ENCODE peak calls at places on chromosomes 1 and 21, in four cellular contexts. W is Karpas-422, B is tibial nerve, P is sigmoid colon. X is an unnamed sample.

GRCh38 chr1:55061706-55062321 is 22.5 kb downstream of the PCSK9 start:
- DNase-seq in P (no peak), W (no peak), B (no peak), X (peak; percentile 80)

GRCh38 chr1:109896681-109897080 is 14.0 kb upstream of the CSF1 start:
- DNase-seq in W (no peak), B (no peak), P (no peak), X (no peak)

GRCh38 chr1:75097686-75098085 is 36.5 kb upstream of the LHX8 start:
- DNase-seq in P (no peak), W (no peak), B (no peak), X (no peak)

GRCh38 chr21:44694776-44695175 is 2.2 kb upstream of the KRTAP10-12 start:
- DNase-seq in B (no peak), W (no peak), P (no peak), X (no peak)

GRCh38 chr1:224615861-224616760 is at the start of gene CNIH3:
- DNase-seq in B (no peak), W (no peak), P (no peak), X (no peak)

GRCh38 chr1:67020304-67020703 is 33.6 kb downstream of the SLC35D1 start:
- DNase-seq in W (no peak), B (no peak), P (no peak), X (no peak)

GRCh38 chr1:226964611-226965486 is 24.8 kb downstream of the COQ8A start:
- DNase-seq in B (no peak), P (peak; percentile 58), W (no peak), X (peak; percentile 24)

GRCh38 chr1:233584376-233584775 is 29.5 kb upstream of the KCNK1 start:
- DNase-seq in W (no peak), P (no peak), B (no peak), X (no peak)

GRCh38 chr1:43441166-43441893 is 12.4 kb downstream of the HYI start:
- DNase-seq in W (no peak), P (peak; percentile 54), B (no peak), X (no peak)

GRCh38 chr1:32358435-32358834 is 3.9 kb downstream of the FAM229A start:
- DNase-seq in B (no peak), P (no peak), W (no peak), X (no peak)

GRCh38 chr1:59814180-59814900 is 409 bp upstream of the HOOK1 start:
- DNase-seq in B (no peak), P (no peak), W (no peak), X (peak; percentile 62)

GRCh38 chr1:92291372-92291999 is 7.3 kb downstream of the GLMN start:
- DNase-seq in P (no peak), W (peak; percentile 58), B (no peak), X (no peak)

GRCh38 chr1:176656257-176656995 is 193.5 kb downstream of the PAPPA2 start:
- DNase-seq in P (no peak), B (no peak), W (no peak), X (no peak)

GRCh38 chr21:38505654-38506523 is 7.6 kb upstream of the ERG start:
- DNase-seq in W (peak; percentile 76), P (no peak), B (no peak), X (no peak)

GRCh38 chr1:178028973-178029481 is 59.2 kb upstream of the SEC16B start:
- DNase-seq in B (no peak), P (no peak), W (no peak), X (no peak)

GRCh38 chr21:27734146-27734545 is 767.3 kb upstream of the ADAMTS5 start:
- DNase-seq in W (no peak), B (no peak), P (no peak), X (no peak)

GRCh38 chr1:231480008-231480407 is 48.5 kb upstream of the TSNAX start:
- DNase-seq in W (no peak), P (no peak), B (no peak), X (no peak)

GRCh38 chr1:109134423-109134822 is 20.5 kb downstream of the ELAPOR1 start:
- DNase-seq in P (no peak), W (no peak), B (no peak), X (no peak)

GRCh38 chr1:27306892-27307850 is 14.8 kb upstream of the TMEM222 start:
- DNase-seq in P (no peak), W (peak; percentile 59), B (no peak), X (no peak)

GRCh38 chr1:198171667-198172294 is 15.0 kb downstream of the NEK7 start:
- DNase-seq in W (no peak), B (no peak), P (no peak), X (no peak)

GRCh38 chr1:89758127-89758526 is 62.7 kb upstream of the LRRC8D start:
- DNase-seq in B (no peak), W (no peak), P (no peak), X (no peak)

GRCh38 chr1:221099747-221100146 is 220.5 kb downstream of the HLX start:
- DNase-seq in P (no peak), W (no peak), B (no peak), X (no peak)

GRCh38 chr1:241048558-241048957 is 308.4 kb downstream of the RGS7 start:
- DNase-seq in W (no peak), B (no peak), P (no peak), X (no peak)

GRCh38 chr1:197736689-197737088 is 38.6 kb downstream of the DENND1B start:
- DNase-seq in P (no peak), B (no peak), W (no peak), X (no peak)

GRCh38 chr1:4119516-4120220 is 219.6 kb upstream of the C1orf174 start:
- DNase-seq in W (peak; percentile 46), B (no peak), P (peak; percentile 48), X (peak; percentile 59)

GRCh38 chr21:17492415-17493168 is 20.3 kb upstream of the CXADR start:
- DNase-seq in B (no peak), W (no peak), P (no peak), X (no peak)

GRCh38 chr1:27379564-27380132 is 3.5 kb downstream of the CD164L2 start:
- DNase-seq in B (no peak), P (no peak), W (no peak), X (no peak)

GRCh38 chr21:36910581-36911307 is 55.7 kb downstream of the HLCS start:
- DNase-seq in P (no peak), B (no peak), W (no peak), X (no peak)

GRCh38 chr1:54137532-54138061 is 15.2 kb downstream of the CDCP2 start:
- DNase-seq in W (no peak), B (no peak), P (no peak), X (no peak)

GRCh38 chr1:41495171-41495948 is 10.9 kb upstream of the EDN2 start:
- DNase-seq in W (no peak), P (no peak), B (no peak), X (peak; percentile 46)

GRCh38 chr1:2920421-2921015 is 100.7 kb upstream of the ACTRT2 start:
- DNase-seq in W (no peak), P (no peak), B (no peak), X (no peak)

GRCh38 chr1:2923351-2923750 is 97.9 kb upstream of the ACTRT2 start:
- DNase-seq in B (no peak), W (no peak), P (no peak), X (no peak)

GRCh38 chr1:2919826-2920225 is 101.4 kb upstream of the ACTRT2 start:
- DNase-seq in W (no peak), B (no peak), P (no peak), X (no peak)

GRCh38 chr1:2925291-2925690 is 96.0 kb upstream of the ACTRT2 start:
- DNase-seq in P (no peak), B (no peak), W (no peak), X (no peak)

DNA sequence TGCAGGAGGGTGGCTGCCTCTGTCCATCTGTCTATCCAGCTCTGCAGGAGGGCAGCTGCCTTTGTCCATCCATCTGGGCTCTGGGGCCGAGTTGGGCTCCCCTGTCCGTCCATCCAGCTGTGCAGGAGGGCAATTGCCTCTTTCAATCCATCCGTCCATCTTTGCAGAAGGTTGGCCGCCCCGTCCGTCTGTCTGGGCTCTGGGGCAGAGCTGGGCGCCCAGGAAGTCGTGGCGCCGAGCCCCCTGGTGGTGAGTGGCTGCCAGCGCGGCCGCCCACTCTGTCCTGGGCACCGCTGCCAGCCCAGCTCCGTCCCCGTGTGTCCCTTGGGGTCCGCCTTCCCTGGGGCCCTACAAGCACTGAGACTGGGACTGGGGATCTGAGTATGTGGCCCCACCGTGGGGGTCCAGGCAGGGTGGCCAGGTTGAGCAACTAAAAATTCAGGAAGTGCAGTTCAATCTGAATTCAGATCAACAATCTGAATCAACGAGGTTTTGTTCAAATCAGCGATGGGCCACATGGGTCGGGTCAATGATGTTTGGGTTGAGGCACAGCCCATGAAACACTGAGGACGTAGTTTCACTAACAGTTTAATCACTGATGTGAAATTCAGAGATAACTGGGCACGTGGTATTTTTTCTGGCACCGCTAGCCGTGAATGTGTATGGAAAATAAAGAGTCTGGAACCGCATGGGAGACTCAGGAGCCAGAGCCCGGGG is 99.1 kb upstream of the ACTRT2 start:
- DNase-seq in W (peak; percentile 69), B (no peak), P (no peak), X (no peak)
- H3K4me1 ChIP-seq in W (no peaks in the 10 kb centered on the region), B (no peaks in the 10 kb centered on the region), P (no peaks in the 10 kb centered on the region), X (no peaks in the 10 kb centered on the region)

GRCh38 chr1:64473367-64473766 is 3.4 kb downstream of the CACHD1 start:
- DNase-seq in B (no peak), W (no peak), P (no peak), X (no peak)
- H3K4me3 ChIP-seq in B (no peak overlapping the region), W (no peak overlapping the region), P (no peak overlapping the region), X (no peak overlapping the region)

GRCh38 chr1:147611587-147611986 is 58.7 kb downstream of the ACP6 start:
- DNase-seq in W (no peak), B (no peak), P (no peak), X (no peak)
- H3K4me1 ChIP-seq in W (peaks cover 4% of the 10 kb centered on the region), B (no peaks in the 10 kb centered on the region), P (no peaks in the 10 kb centered on the region), X (peaks cover 9% of the 10 kb centered on the region)

GRCh38 chr1:154403983-154404382 is 1.2 kb upstream of the IL6R start:
- DNase-seq in P (peak; percentile 21), W (no peak), B (no peak), X (no peak)

GRCh38 chr1:154404984-154405761 is at the start of gene IL6R:
- DNase-seq in P (peak; percentile 99), B (peak; percentile 90), W (peak; percentile 73), X (peak; percentile 98)

GRCh38 chr1:154403300-154403943 is 1.7 kb upstream of the IL6R start:
- DNase-seq in P (peak; percentile 59), B (no peak), W (no peak), X (peak; percentile 40)

GRCh38 chr1:154405762-154406571 is 824 bp downstream of the IL6R start:
- DNase-seq in P (peak; percentile 94), B (peak; percentile 71), W (peak; percentile 49), X (peak; percentile 93)

DNA sequence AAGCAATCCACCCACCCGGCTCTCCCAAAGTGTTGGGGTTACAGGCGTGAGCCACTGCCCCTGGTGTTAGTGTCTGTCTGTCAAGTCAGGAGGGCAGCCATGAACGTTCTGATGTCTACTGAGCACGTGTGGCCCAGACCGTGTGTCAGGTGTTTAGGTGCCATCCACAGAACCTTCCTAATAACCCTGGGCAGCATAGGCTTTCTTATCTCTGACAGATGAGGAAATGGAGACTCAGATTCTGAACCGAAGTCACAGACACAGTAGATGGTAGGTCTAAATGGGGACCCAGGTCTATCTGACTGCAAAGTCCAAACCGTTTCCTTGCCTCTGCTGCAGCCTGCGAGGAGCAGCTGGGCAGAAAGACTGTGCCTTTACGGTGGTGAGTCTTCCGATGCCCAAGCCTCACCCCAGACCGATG is 622 bp upstream of the IL6R start:
- DNase-seq in B (no peak), P (peak; percentile 69), W (peak; percentile 43), X (peak; percentile 37)
- H3K4me3 ChIP-seq in B (peak overlapping the region; percentile 84), P (peak overlapping the region; percentile 90), W (peak overlapping the region; percentile 49), X (no peak overlapping the region)

DNA sequence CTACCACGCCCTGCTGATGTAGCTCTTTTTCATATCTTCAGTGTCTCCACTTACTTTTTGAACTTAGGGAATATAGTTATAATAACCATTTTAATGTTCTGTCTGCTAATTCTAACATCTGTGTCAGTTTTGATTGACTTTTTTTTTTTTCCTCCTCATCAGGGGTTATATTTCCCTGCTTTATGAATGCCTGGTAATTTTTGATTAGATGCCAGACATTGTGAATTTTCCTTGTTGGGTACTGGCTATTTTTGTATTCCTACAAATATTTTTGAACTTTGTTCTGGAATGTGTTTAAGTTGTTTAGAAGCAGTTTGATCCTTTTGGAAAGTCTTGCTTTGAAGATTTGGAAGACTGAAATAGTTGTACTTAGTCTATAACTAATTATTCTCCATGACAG is 82.1 kb downstream of the ROR1 start:
- DNase-seq in P (no peak), B (no peak), W (no peak), X (no peak)
- H3K4me1 ChIP-seq in P (peaks cover 2% of the 10 kb centered on the region), B (no peaks in the 10 kb centered on the region), W (no peaks in the 10 kb centered on the region), X (peaks cover 6% of the 10 kb centered on the region)

X was measured in aorta.